ENCODE peak calls at places on chromosomes 1 and 21, in ten cellular contexts. K is EL; P is endothelial cell; J is hepatocyte; N is transverse colon; Y is right atrium auricular region; V is stimulated activated CD4-positive, alpha-beta T cell treated with anti-CD3 and anti-CD28 coated beads, Interleukin-1b, Interleukin-23, amount 100 ng/mL, for 24 hours; A is GM18507; B is omental fat pad; R is hippocampal formation. E is an unnamed sample.

GRCh38 chr1:213014642-213015041 is 1.0 kb downstream of the ANGEL2 start:
- DNase-seq in K (peak; percentile 10), P (no peak), J (peak; percentile 15), N (no peak), Y (no peak), V (no peak), A (no peak), B (no peak), R (no peak), E (no peak)

GRCh38 chr1:220137006-220137794 is 43.3 kb downstream of the IARS2 start:
- DNase-seq in K (no peak), P (peak; percentile 33), J (no peak), N (no peak), Y (no peak), V (no peak), A (no peak), B (no peak), R (no peak), E (no peak)

GRCh38 chr1:9822490-9822889 is 1.3 kb downstream of the CLSTN1 start:
- DNase-seq in K (peak; percentile 15), P (no peak), J (no peak), N (no peak), Y (no peak), V (no peak), A (no peak), B (no peak), R (no peak), E (no peak)

GRCh38 chr1:162166934-162167615 is 97.6 kb downstream of the NOS1AP start:
- DNase-seq in K (no peak), P (no peak), J (no peak), N (no peak), Y (no peak), V (no peak), A (no peak), B (no peak), R (no peak), E (no peak)

GRCh38 chr21:44901391-44902074 is 19.2 kb downstream of the ITGB2 start:
- DNase-seq in K (no peak), P (no peak), J (no peak), N (no peak), Y (no peak), V (no peak), A (no peak), B (no peak), R (no peak), E (no peak)

GRCh38 chr21:44024895-44025353 is 12.8 kb downstream of the TRAPPC10 start:
- DNase-seq in K (peak; percentile 47), P (peak; percentile 15), J (peak; percentile 32), N (peak; percentile 17), Y (peak; percentile 88), V (no peak), A (no peak), B (no peak), R (peak; percentile 43), E (no peak)

GRCh38 chr1:24540906-24541710 is 14.8 kb upstream of the NCMAP start:
- DNase-seq in K (peak; percentile 68), P (no peak), J (peak; percentile 78), N (peak; percentile 65), Y (no peak), V (no peak), A (no peak), B (no peak), R (no peak), E (no peak)

GRCh38 chr1:245704765-245705164 is 550.0 kb downstream of the KIF26B start:
- DNase-seq in K (peak; percentile 60), P (no peak), J (no peak), N (no peak), Y (no peak), V (no peak), A (no peak), B (no peak), R (no peak), E (no peak)

GRCh38 chr1:173914366-173914871 is 2.7 kb downstream of the SERPINC1 start:
- DNase-seq in K (peak; percentile 21), P (peak; percentile 43), J (peak; percentile 21), N (peak; percentile 28), Y (no peak), V (no peak), A (peak; percentile 20), B (no peak), R (no peak), E (no peak)

GRCh38 chr1:160260436-160261382 is 1.6 kb downstream of the DCAF8 start:
- DNase-seq in K (peak; percentile 87), P (no peak), J (peak; percentile 73), N (no peak), Y (no peak), V (no peak), A (no peak), B (no peak), R (no peak), E (no peak)

GRCh38 chr1:118947003-118947765 is 41.0 kb downstream of the TBX15 start:
- DNase-seq in K (peak; percentile 44), P (no peak), J (no peak), N (no peak), Y (no peak), V (no peak), A (no peak), B (no peak), R (no peak), E (no peak)

GRCh38 chr21:42847726-42848125 is 31.6 kb downstream of the WDR4 start:
- DNase-seq in K (no peak), P (no peak), J (no peak), N (no peak), Y (no peak), V (no peak), A (no peak), B (no peak), R (no peak), E (no peak)

GRCh38 chr1:234933475-234933874 is 195.2 kb downstream of the TOMM20 start:
- DNase-seq in K (peak; percentile 68), P (no peak), J (no peak), N (no peak), Y (peak; percentile 83), V (no peak), A (no peak), B (no peak), R (no peak), E (no peak)

GRCh38 chr1:110687244-110687643 is 12.5 kb upstream of the KCNA3 start:
- DNase-seq in K (peak; percentile 32), P (no peak), J (no peak), N (no peak), Y (no peak), V (no peak), A (no peak), B (no peak), R (no peak), E (no peak)

GRCh38 chr1:185453496-185454192 is 136.6 kb upstream of the IVNS1ABP start:
- DNase-seq in K (peak; percentile 94), P (no peak), J (no peak), N (no peak), Y (no peak), V (no peak), A (no peak), B (no peak), R (no peak), E (no peak)

GRCh38 chr1:19616489-19616888 is 27.6 kb upstream of the NBL1 start:
- DNase-seq in K (peak; percentile 59), P (no peak), J (no peak), N (no peak), Y (no peak), V (no peak), A (no peak), B (no peak), R (no peak), E (no peak)

GRCh38 chr21:44932366-44933181 is 7.3 kb upstream of the SLX9 start:
- DNase-seq in K (no peak), P (peak; percentile 66), J (peak; percentile 76), N (peak; percentile 47), Y (no peak), V (no peak), A (no peak), B (no peak), R (no peak), E (no peak)

GRCh38 chr21:17053321-17053720 is 459.5 kb upstream of the CXADR start:
- DNase-seq in K (no peak), P (no peak), J (no peak), N (no peak), Y (no peak), V (no peak), A (no peak), B (no peak), R (no peak), E (no peak)

GRCh38 chr21:30257773-30258172 is 25.0 kb downstream of the KRTAP24-1 start:
- DNase-seq in K (no peak), P (peak; percentile 34), J (peak; percentile 56), N (no peak), Y (no peak), V (no peak), A (no peak), B (no peak), R (no peak), E (no peak)

GRCh38 chr1:161342836-161343235 is 24.8 kb downstream of the CFAP126 start:
- DNase-seq in K (no peak), P (no peak), J (no peak), N (no peak), Y (no peak), V (no peak), A (no peak), B (no peak), R (no peak), E (no peak)

GRCh38 chr1:162389021-162389818 is 7.7 kb downstream of the C1orf226 start:
- DNase-seq in K (peak; percentile 70), P (no peak), J (peak; percentile 4), N (no peak), Y (peak; percentile 9), V (no peak), A (no peak), B (no peak), R (no peak), E (peak; percentile 79)

GRCh38 chr1:186375152-186375928 is at the start of the genes ODR4 and TPR:
- DNase-seq in K (peak; percentile 99), P (peak; percentile 96), J (peak; percentile 99), N (peak; percentile 97), Y (peak; percentile 98), V (peak; percentile 88), A (peak; percentile 83), B (peak; percentile 97), R (peak; percentile 100), E (peak; percentile 99)

GRCh38 chr21:29504751-29505321 is 206.1 kb downstream of the BACH1 start:
- DNase-seq in K (peak; percentile 67), P (no peak), J (no peak), N (no peak), Y (no peak), V (no peak), A (no peak), B (no peak), R (no peak), E (no peak)

GRCh38 chr1:241639653-241640148 is 468 bp downstream of the CHML start:
- DNase-seq in K (no peak), P (peak; percentile 33), J (peak; percentile 30), N (peak; percentile 42), Y (no peak), V (no peak), A (peak; percentile 25), B (no peak), R (no peak), E (no peak)

GRCh38 chr1:152419917-152420316 is 5.9 kb upstream of the CRNN start:
- DNase-seq in K (no peak), P (no peak), J (no peak), N (no peak), Y (no peak), V (no peak), A (no peak), B (no peak), R (no peak), E (peak; percentile 34)

GRCh38 chr1:99227498-99227897 is 36.8 kb upstream of the PLPPR4 start:
- DNase-seq in K (no peak), P (no peak), J (no peak), N (no peak), Y (no peak), V (no peak), A (no peak), B (no peak), R (no peak), E (no peak)

GRCh38 chr1:16921391-16922185 is at the start of gene CROCC:
- DNase-seq in K (peak; percentile 53), P (peak; percentile 77), J (peak; percentile 57), N (no peak), Y (no peak), V (no peak), A (no peak), B (no peak), R (no peak), E (no peak)

GRCh38 chr1:36513676-36514473 is 31.2 kb upstream of the CSF3R start:
- DNase-seq in K (no peak), P (no peak), J (no peak), N (no peak), Y (no peak), V (no peak), A (no peak), B (no peak), R (no peak), E (no peak)

E was measured in esophagus muscularis mucosa.